ENCODE peak calls at places on chromosomes 11 and 22, in four cellular contexts. One of them, this sample, is unnamed.

GRCh38 chr11:70115778-70116177 is 37.7 kb downstream of the ANO1 start:
- DNase-seq in GM12878: no peak
- DNase-seq in K562: no peak
- DNase-seq in HepG2: no peak
- DNase-seq in this sample: no peak

GRCh38 chr11:65606876-65607613 is 7.0 kb downstream of the MAP3K11 start:
- DNase-seq in GM12878: no peak
- DNase-seq in K562: peak; percentile 83
- DNase-seq in HepG2: no peak
- DNase-seq in this sample: peak; percentile 97

GRCh38 chr11:67287355-67288197 is 1.5 kb upstream of the ANKRD13D start:
- DNase-seq in GM12878: no peak
- DNase-seq in K562: no peak
- DNase-seq in HepG2: no peak
- DNase-seq in this sample: no peak

GRCh38 chr11:107719062-107719461 is 7.2 kb upstream of the SLN start:
- DNase-seq in K562: no peak
- DNase-seq in HepG2: no peak
- DNase-seq in GM12878: no peak
- DNase-seq in this sample: no peak

GRCh38 chr11:123202155-123202714 is 7.2 kb upstream of the CLMP start:
- DNase-seq in K562: no peak
- DNase-seq in GM12878: no peak
- DNase-seq in HepG2: no peak
- DNase-seq in this sample: no peak

GRCh38 chr11:64086263-64086938 is 50.7 kb downstream of the FLRT1 start:
- DNase-seq in GM12878: no peak
- DNase-seq in HepG2: no peak
- DNase-seq in K562: no peak
- DNase-seq in this sample: no peak

GRCh38 chr11:118438314-118438931 is 2.1 kb downstream of the KMT2A start:
- DNase-seq in GM12878: no peak
- DNase-seq in K562: peak; percentile 65
- DNase-seq in HepG2: no peak
- DNase-seq in this sample: peak; percentile 27

GRCh38 chr11:57303990-57304579 is 20.7 kb downstream of the TNKS1BP1 start:
- DNase-seq in K562: no peak
- DNase-seq in GM12878: no peak
- DNase-seq in HepG2: no peak
- DNase-seq in this sample: no peak

GRCh38 chr11:12087075-12087775 is 23.2 kb upstream of the MICAL2 start:
- DNase-seq in K562: no peak
- DNase-seq in GM12878: no peak
- DNase-seq in HepG2: no peak
- DNase-seq in this sample: no peak

GRCh38 chr11:124837491-124837856 is 27.8 kb upstream of the ROBO3 start:
- DNase-seq in K562: peak; percentile 56
- DNase-seq in GM12878: peak; percentile 2
- DNase-seq in HepG2: peak; percentile 58
- DNase-seq in this sample: no peak

GRCh38 chr22:28977050-28977449 is 84.6 kb downstream of the C22orf31 start:
- DNase-seq in HepG2: no peak
- DNase-seq in GM12878: no peak
- DNase-seq in K562: no peak
- DNase-seq in this sample: no peak

GRCh38 chr11:11211186-11211585 is 141.9 kb downstream of the CSNK2A3 start:
- DNase-seq in GM12878: no peak
- DNase-seq in HepG2: no peak
- DNase-seq in K562: no peak
- DNase-seq in this sample: no peak

GRCh38 chr11:115579181-115579825 is 75.1 kb upstream of the CADM1 start:
- DNase-seq in HepG2: no peak
- DNase-seq in GM12878: no peak
- DNase-seq in K562: no peak
- DNase-seq in this sample: no peak

GRCh38 chr22:48885271-48885918 is 942.3 kb downstream of the BRD1 start:
- DNase-seq in HepG2: no peak
- DNase-seq in K562: no peak
- DNase-seq in GM12878: no peak
- DNase-seq in this sample: no peak

GRCh38 chr11:116300252-116300651 is 472.5 kb downstream of the BUD13 start:
- DNase-seq in K562: no peak
- DNase-seq in HepG2: no peak
- DNase-seq in GM12878: no peak
- DNase-seq in this sample: no peak

GRCh38 chr11:7490054-7490453 is 4.7 kb downstream of the OLFML1 start:
- DNase-seq in GM12878: no peak
- DNase-seq in HepG2: no peak
- DNase-seq in K562: no peak
- DNase-seq in this sample: no peak

GRCh38 chr11:19432370-19433163 is 191.8 kb upstream of the E2F8 start:
- DNase-seq in GM12878: peak; percentile 74
- DNase-seq in HepG2: no peak
- DNase-seq in K562: no peak
- DNase-seq in this sample: no peak

GRCh38 chr11:2182692-2183474 is 11.3 kb upstream of the TH start:
- DNase-seq in K562: no peak
- DNase-seq in GM12878: no peak
- DNase-seq in HepG2: no peak
- DNase-seq in this sample: no peak

DNA sequence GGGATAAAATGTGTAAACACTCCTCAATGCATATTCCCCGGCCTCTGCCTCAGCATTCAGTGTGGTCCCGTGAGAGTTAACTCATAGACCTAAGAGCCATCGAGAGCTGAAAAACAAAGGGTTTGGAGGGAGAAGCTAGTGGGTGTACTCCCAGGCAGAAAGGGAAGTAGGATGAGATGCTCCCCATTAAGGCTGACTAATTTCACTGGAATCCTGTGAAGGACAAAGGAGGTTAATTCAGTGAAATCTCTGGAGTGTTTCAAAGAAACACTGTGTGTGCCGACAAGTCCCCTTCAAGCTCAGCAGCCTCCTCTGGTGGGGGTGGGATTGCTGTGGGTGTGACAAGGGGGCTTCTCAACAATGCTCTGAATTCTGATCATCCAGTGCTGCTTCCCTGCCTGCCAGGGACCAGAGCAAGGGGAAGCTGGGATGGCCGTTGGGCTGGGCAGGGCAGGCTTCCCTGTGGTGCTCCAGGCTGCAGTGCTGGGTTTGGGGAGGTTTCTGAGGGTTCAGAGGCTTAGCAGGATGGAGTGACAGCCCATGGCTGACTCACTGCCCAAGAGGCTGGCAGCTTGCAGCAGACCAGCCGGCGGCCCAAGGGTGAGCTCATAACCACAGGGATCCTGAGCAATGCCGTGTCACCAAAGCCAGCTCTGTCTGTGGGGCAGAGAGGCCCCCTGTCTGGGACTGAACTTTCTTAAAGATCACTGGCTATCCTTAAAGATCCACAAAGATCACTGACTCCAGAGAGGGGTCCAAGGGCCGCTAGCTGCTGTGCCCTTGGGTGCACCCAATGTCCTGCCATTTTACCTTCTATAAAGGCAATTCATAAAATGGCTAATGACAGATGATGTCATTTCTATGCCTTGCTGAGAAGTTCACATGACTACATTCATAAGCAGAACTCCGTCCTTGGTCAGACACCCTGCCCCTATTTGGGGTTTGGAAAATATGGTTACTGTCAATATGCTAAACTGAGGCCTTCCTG is 61.3 kb upstream of the BMAL1 start:
- DNase-seq in GM12878: no peak
- DNase-seq in K562: no peak
- DNase-seq in HepG2: peak; percentile 37
- DNase-seq in this sample: peak; percentile 19
- TF ChIP-seq ETV6 in GM12878: no peak
- TF ChIP-seq ETV6 in K562: no peak
- TF ChIP-seq ETV6 in HepG2: no peak
- TF ChIP-seq ETV6 in this sample: no peak

DNA sequence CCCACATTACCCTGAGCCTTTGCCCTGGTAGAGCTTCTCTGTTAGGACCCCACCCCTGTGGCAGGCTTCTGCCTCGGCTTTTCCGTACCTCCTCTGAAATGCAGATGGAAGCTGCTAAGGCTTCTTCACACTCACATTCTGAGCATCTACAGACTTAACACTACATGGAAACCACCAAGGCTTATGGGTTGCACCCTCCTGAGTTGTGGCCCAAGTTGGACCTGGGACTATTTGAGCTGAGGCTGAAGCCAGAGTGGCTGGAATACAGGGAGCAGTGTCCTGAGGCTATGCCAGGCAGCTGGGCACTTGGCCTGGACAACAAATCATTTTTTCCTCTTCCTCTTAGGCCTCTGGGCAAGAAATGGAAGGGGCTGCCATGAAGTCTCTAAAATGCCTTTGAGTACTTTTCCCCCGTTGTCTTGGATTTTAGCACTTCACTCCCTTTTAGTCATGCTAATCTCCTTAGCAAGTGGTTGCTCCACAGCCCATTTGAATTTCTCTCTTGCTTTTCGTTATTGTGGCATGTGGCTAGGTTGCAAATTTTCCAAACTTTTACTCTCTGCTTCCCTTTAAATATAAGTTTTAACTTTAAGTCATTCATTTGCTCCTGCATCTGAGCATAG is 114.8 kb upstream of the FIBIN start:
- DNase-seq in GM12878: no peak
- DNase-seq in HepG2: no peak
- DNase-seq in K562: no peak
- DNase-seq in this sample: no peak
- TF ChIP-seq ETV6 in GM12878: no peak
- TF ChIP-seq ETV6 in HepG2: no peak
- TF ChIP-seq ETV6 in K562: no peak
- TF ChIP-seq ETV6 in this sample: no peak

DNA sequence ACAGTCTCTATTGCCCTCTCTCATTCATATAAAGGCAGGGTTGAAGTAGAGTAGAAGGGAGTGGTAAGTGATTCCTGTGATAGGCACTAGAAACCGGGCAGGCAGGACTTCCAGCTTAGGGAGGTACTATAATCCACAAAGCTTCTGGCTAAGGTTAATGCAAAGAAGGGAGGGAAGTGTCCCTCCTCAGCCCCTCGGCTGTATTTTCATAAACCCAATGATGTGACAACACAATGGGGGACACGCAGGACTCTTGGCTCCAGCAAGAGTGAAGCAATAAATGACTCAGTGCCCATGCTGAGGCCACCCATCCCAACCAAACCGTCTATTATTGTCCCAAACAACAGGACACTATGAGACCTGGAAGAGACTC is 90.7 kb downstream of the ETS1 start:
- DNase-seq in HepG2: no peak
- DNase-seq in GM12878: no peak
- DNase-seq in K562: no peak
- DNase-seq in this sample: no peak
- TF ChIP-seq ETV6 in HepG2: no peak
- TF ChIP-seq ETV6 in GM12878: no peak
- TF ChIP-seq ETV6 in K562: no peak
- TF ChIP-seq ETV6 in this sample: no peak

GRCh38 chr22:41260871-41261270 is 20.1 kb upstream of the CHADL start:
- DNase-seq in HepG2: no peak
- DNase-seq in K562: no peak
- DNase-seq in GM12878: no peak
- DNase-seq in this sample: no peak
- TF ChIP-seq ETV6 in HepG2: no peak
- TF ChIP-seq ETV6 in K562: no peak
- TF ChIP-seq ETV6 in GM12878: no peak
- TF ChIP-seq ETV6 in this sample: no peak

This sample was measured in WTC11.